ENCODE peak calls at places on chromosomes 6 and 20, in six cellular contexts. N is transverse colon; A is tibial artery; W is CD8-positive, alpha-beta T cell; I is GM23248; V is heart left ventricle. U is an unnamed sample.

GRCh38 chr6:159608961-159609673 is 83.9 kb downstream of the SOD2 start:
- DNase-seq in A (no peak), I (peak; percentile 61), W (no peak), N (no peak), V (no peak), U (no peak)

GRCh38 chr6:78701407-78701806 is 165.9 kb upstream of the IRAK1BP1 start:
- DNase-seq in W (no peak), A (no peak), N (no peak), V (no peak), I (peak; percentile 67), U (no peak)

GRCh38 chr20:63868264-63868663 is 3.2 kb downstream of the TPD52L2 start:
- DNase-seq in V (no peak), N (no peak), W (no peak), A (no peak), I (no peak), U (no peak)

GRCh38 chr6:141153563-141153962 is 979.2 kb upstream of the GJE1 start:
- DNase-seq in I (no peak), V (no peak), N (no peak), W (no peak), A (no peak), U (no peak)

GRCh38 chr20:14259691-14260090 is 77.7 kb downstream of the FLRT3 start:
- DNase-seq in V (no peak), N (no peak), W (no peak), I (peak; percentile 33), A (no peak), U (no peak)

GRCh38 chr6:127484207-127484858 is 25.1 kb upstream of the KIAA0408 start:
- DNase-seq in I (peak; percentile 69), W (no peak), V (no peak), N (no peak), A (no peak), U (no peak)

GRCh38 chr6:127879685-127880084 is 21.2 kb downstream of the THEMIS start:
- DNase-seq in V (no peak), A (no peak), N (no peak), W (peak; percentile 41), I (peak; percentile 9), U (no peak)

GRCh38 chr6:37648465-37649330 is 49.0 kb downstream of the MDGA1 start:
- DNase-seq in V (no peak), W (peak; percentile 25), I (peak; percentile 41), N (no peak), A (no peak), U (no peak)

GRCh38 chr6:7805088-7805756 is 79.3 kb downstream of the BMP6 start:
- DNase-seq in N (no peak), W (no peak), V (no peak), I (no peak), A (no peak), U (no peak)

GRCh38 chr6:83055366-83055964 is 10.2 kb downstream of the UBE3D start:
- DNase-seq in I (peak; percentile 69), W (peak; percentile 40), A (no peak), N (peak; percentile 27), V (peak; percentile 28), U (peak; percentile 15)

GRCh38 chr20:21832442-21833152 is 127.1 kb downstream of the PAX1 start:
- DNase-seq in V (no peak), W (no peak), I (no peak), N (no peak), A (no peak), U (no peak)

GRCh38 chr6:113591896-113592827 is 265.0 kb upstream of the MARCKS start:
- DNase-seq in A (no peak), V (peak; percentile 30), W (no peak), I (peak; percentile 45), N (peak; percentile 49), U (no peak)

GRCh38 chr6:42829561-42830092 is 47.8 kb downstream of the BICRAL start:
- DNase-seq in N (no peak), A (no peak), I (no peak), W (no peak), V (no peak), U (no peak)

GRCh38 chr6:49637333-49637698 is 677 bp upstream of the RHAG start:
- DNase-seq in N (no peak), V (no peak), I (no peak), A (no peak), W (no peak), U (no peak)

GRCh38 chr6:156336096-156336495 is 441.1 kb upstream of the ARID1B start:
- DNase-seq in A (no peak), N (no peak), I (no peak), W (no peak), V (no peak), U (no peak)

GRCh38 chr20:56001890-56002289 is 3.4 kb downstream of the CBLN4 start:
- DNase-seq in I (no peak), W (no peak), A (no peak), V (no peak), N (no peak), U (no peak)

GRCh38 chr20:56003966-56004365 is 1.4 kb downstream of the CBLN4 start:
- DNase-seq in V (no peak), N (peak; percentile 13), A (no peak), W (no peak), I (peak; percentile 1), U (no peak)

GRCh38 chr20:56004611-56005388 is 519 bp downstream of the CBLN4 start:
- DNase-seq in V (no peak), W (no peak), I (no peak), A (no peak), N (no peak), U (no peak)

GRCh38 chr20:56003111-56003800 is 2.1 kb downstream of the CBLN4 start:
- DNase-seq in N (no peak), W (no peak), A (no peak), V (no peak), I (no peak), U (no peak)

GRCh38 chr20:56005389-56005715 is at the start of gene CBLN4:
- DNase-seq in I (no peak), W (no peak), N (no peak), A (no peak), V (no peak), U (no peak)
- H3K9me3 ChIP-seq in I (no peaks in the 10 kb centered on the region), W (no peaks in the 10 kb centered on the region), N (no peaks in the 10 kb centered on the region), A (no peaks in the 10 kb centered on the region), V (no peaks in the 10 kb centered on the region), U (no peaks in the 10 kb centered on the region)

DNA sequence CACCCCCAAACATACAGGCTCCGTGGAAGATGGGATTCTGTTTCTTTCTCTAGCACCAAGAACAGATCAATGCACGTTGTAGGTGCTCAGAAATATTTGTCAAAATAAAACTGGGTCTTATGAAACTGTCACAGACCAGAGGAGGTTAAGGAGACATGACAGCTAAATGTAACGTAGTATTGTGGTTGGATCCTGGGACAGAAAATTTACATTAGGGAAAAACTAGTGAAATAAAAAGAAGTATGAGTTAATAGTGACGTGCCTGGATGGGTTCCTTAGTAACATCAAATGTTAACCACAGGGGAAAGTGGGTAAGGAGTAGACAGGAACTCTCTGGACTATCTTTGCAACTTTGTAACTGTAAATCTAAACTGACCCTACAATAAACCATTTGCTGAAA is 31.5 kb downstream of the NOL4L start:
- DNase-seq in N (no peak), V (no peak), A (no peak), W (no peak), I (no peak), U (no peak)
- H3K9me3 ChIP-seq in N (no peaks in the 10 kb centered on the region), V (no peaks in the 10 kb centered on the region), A (no peaks in the 10 kb centered on the region), W (no peaks in the 10 kb centered on the region), I (no peaks in the 10 kb centered on the region), U (no peaks in the 10 kb centered on the region)

DNA sequence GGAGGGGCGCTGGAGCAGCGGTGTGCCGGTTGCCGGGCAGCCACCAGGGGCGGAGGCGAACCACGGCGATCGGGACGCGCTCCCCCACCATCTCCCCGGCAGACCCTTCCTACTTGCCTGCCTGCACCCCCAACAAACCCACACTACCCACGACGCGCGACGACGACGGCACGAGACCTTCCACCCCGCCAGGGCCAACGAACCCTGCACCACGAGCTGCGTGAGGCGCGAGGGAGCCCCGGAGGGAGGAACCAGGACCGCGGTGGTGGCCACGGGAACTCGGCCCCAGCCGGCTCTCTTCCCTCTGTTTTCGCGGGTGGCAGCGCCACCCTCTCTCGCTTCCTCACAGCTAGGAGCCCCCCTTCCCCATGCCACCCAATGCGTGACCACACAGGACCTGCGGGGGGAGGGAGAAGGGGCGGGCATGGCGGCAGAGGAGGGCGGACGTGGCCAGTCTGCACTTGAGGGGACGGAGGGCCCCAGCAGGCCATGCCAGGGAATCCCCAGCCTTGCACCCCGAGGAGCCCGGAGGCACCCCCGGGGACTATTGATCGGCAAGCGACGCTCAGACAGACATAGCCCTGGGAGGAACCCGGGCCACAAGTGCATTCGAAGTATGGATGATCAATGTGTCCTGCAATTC is 1516.4 kb upstream of the DEFB115 start:
- DNase-seq in V (no peak), I (no peak), W (no peak), N (no peak), A (peak; percentile 40), U (no peak)
- H3K9me3 ChIP-seq in V (peaks cover 28% of the 10 kb centered on the region), I (no peaks in the 10 kb centered on the region), W (no peaks in the 10 kb centered on the region), N (peaks cover 39% of the 10 kb centered on the region), A (peaks cover 32% of the 10 kb centered on the region), U (peaks cover 8% of the 10 kb centered on the region)

DNA sequence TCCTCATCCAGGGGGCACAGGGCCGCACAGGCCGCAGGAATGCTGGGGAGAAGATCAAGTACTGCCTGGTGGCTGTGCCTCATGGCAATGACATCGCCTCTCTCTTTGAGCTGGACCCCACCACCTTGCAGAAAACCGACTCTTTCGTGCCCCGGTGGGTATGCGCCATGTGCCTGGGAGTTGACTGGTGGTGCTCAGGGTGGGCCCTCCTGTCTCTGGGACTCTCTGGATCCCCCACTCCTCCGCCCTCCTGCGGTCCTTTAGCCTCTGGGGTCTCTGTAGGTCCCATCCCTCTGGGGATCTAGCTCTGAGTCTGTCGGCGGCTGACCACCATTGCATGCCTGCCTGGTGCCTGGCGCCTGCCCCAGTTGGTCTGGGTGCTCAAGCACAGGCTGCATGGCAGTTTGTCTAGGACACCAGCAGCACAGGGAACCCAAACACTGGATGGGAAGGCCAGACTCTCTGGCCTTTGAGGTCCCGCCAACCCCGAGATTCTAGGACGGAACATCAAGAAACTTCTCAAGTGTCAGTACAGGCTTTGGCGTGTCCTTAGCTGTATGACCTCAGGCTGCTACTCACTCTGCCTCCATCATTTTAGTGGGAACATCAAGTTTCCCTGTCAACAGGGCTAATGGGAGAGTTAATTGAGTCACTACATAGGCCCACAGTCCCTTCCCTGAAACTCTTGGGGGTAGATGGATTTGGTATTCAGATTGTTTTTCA is 42.8 kb downstream of the ITPR3 start:
- DNase-seq in A (no peak), I (no peak), W (no peak), N (no peak), V (no peak), U (no peak)
- H3K9me3 ChIP-seq in A (no peaks in the 10 kb centered on the region), I (no peaks in the 10 kb centered on the region), W (no peaks in the 10 kb centered on the region), N (no peaks in the 10 kb centered on the region), V (no peaks in the 10 kb centered on the region), U (no peaks in the 10 kb centered on the region)